ENCODE peak calls at places on chromosomes 6 and 20, in four cellular contexts. E is sigmoid colon, W is endodermal cell, N is OCI-LY7. P is an unnamed sample.

GRCh38 chr6:154549179-154549578 is 38.7 kb upstream of the CNKSR3 start:
- DNase-seq in E (no peak), W (no peak), N (no peak), P (no peak)

GRCh38 chr20:44402391-44403193 is 47.1 kb downstream of the HNF4A start:
- DNase-seq in E (no peak), W (no peak), N (no peak), P (no peak)

GRCh38 chr6:5091210-5091609 is 6.1 kb downstream of the PPP1R3G start:
- DNase-seq in E (no peak), W (no peak), N (no peak), P (no peak)

GRCh38 chr6:112216699-112217551 is 37.4 kb downstream of the LAMA4 start:
- DNase-seq in E (no peak), W (no peak), N (no peak), P (no peak)

GRCh38 chr20:21808863-21809664 is 103.6 kb downstream of the PAX1 start:
- DNase-seq in E (no peak), W (peak; percentile 92), N (peak; percentile 49), P (no peak)

GRCh38 chr6:132790450-132790849 is 8.0 kb downstream of the SLC18B1 start:
- DNase-seq in E (no peak), W (no peak), N (no peak), P (no peak)

GRCh38 chr20:35870541-35871307 is 83.6 kb downstream of the SCAND1 start:
- DNase-seq in E (no peak), W (no peak), N (no peak), P (no peak)

GRCh38 chr6:30722280-30723112 is 2.3 kb downstream of the TUBB start:
- DNase-seq in E (peak; percentile 89), W (peak; percentile 93), N (peak; percentile 79), P (peak; percentile 78)

GRCh38 chr6:43964659-43965570 is 162.3 kb downstream of the MRPL14 start:
- DNase-seq in E (no peak), W (peak; percentile 49), N (no peak), P (no peak)

GRCh38 chr20:32238483-32239425 is 31.1 kb downstream of the POFUT1 start:
- DNase-seq in E (no peak), W (peak; percentile 82), N (no peak), P (no peak)
- H3K27ac ChIP-seq in E (no peak overlapping the region), W (no peak overlapping the region), N (no peak overlapping the region), P (no peak overlapping the region)

GRCh38 chr20:5831539-5832237 is 81.5 kb downstream of the SHLD1 start:
- DNase-seq in E (no peak), W (no peak), N (no peak), P (no peak)

GRCh38 chr20:5827098-5827853 is 77.1 kb downstream of the SHLD1 start:
- DNase-seq in E (no peak), W (no peak), N (no peak), P (no peak)

GRCh38 chr20:5829241-5829809 is 79.1 kb downstream of the SHLD1 start:
- DNase-seq in E (no peak), W (no peak), N (no peak), P (no peak)

GRCh38 chr20:5825136-5825719 is 75.0 kb downstream of the SHLD1 start:
- DNase-seq in E (no peak), W (peak; percentile 54), N (no peak), P (no peak)

GRCh38 chr20:5827861-5828260 is 77.7 kb downstream of the SHLD1 start:
- DNase-seq in E (no peak), W (no peak), N (no peak), P (no peak)
- H3K27ac ChIP-seq in E (no peak overlapping the region), W (no peak overlapping the region), N (no peak overlapping the region), P (no peak overlapping the region)

DNA sequence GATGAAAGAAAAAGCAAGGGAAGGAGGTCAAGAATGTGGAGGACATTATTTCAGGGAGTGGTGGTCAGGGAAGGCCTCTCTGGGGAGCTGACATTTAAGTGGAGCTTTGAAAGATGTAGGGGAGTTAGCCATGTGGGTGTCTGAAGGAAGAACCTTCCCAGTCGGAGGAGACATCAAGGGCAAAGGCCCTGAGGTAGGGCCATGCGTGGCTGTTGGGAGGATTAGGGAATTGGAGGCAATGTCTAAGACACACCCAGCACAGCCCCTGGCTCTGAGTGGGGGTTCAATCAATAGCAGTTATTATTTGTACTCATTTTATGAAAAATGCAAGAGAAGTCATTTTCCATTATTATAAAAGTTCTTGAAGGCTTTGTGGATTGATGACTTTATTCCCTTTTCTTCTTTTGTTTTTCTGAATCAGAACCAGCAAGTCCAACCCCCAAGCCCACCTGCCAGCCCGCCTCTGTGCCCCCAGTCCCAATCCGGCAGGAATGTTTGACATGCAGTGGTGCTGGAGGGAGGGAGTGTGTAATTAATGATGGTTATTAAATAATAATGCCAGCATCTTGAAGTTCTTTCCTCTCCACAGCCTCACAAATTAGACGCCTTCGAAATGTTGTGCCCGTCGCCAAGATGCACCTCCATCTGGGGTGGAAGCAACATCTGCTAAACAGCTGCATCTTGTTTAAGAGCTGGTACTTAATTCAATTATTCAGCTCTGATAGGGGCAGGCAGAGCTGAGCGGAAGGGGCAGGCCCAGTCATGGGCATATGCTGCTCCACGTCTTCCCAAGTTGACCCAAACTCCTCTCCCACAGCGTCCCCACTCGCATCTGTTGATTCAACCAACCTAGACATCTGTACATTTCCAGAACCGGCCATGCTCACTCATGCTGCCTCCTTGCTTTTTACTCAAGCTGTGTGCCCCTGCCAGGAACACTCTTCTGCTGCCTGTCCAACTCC is 81.3 kb upstream of the SIRPA start:
- DNase-seq in E (no peak), W (peak; percentile 10), N (no peak), P (no peak)
- H3K27ac ChIP-seq in E (peak overlapping the region; percentile 58), W (no peak overlapping the region), N (no peak overlapping the region), P (no peak overlapping the region)

GRCh38 chr6:135244805-135245204 is 63.7 kb downstream of the MYB start:
- DNase-seq in E (no peak), W (no peak), N (no peak), P (no peak)
- H3K27ac ChIP-seq in E (no peak overlapping the region), W (no peak overlapping the region), N (no peak overlapping the region), P (no peak overlapping the region)

GRCh38 chr6:38077488-38078015 is 258.0 kb downstream of the ZFAND3 start:
- DNase-seq in E (no peak), W (no peak), N (no peak), P (no peak)

GRCh38 chr6:38079537-38079936 is 260.0 kb downstream of the ZFAND3 start:
- DNase-seq in E (no peak), W (no peak), N (no peak), P (no peak)

GRCh38 chr6:38080349-38080748 is 260.8 kb downstream of the ZFAND3 start:
- DNase-seq in E (no peak), W (no peak), N (no peak), P (no peak)

GRCh38 chr6:38078671-38079070 is 259.1 kb downstream of the ZFAND3 start:
- DNase-seq in E (no peak), W (no peak), N (no peak), P (no peak)

DNA sequence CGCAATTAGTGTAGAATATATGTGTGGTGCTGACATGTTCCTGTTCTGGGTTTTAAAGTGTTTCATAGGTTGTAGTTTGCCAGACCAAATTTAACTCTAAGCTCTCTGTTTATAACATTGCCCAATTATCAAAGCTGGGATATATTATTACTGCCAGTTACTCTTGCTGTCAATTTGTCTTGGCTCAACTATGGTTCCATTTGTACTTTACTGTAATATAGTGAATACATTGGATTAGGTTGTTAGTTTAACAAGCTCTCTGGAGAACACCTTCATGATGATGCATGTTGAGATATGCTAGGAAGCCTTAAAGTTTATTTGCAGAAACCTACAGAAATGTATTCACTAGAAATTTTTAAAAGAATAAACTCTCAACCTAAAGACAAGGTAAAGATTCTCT is 259.6 kb downstream of the ZFAND3 start:
- DNase-seq in E (no peak), W (no peak), N (no peak), P (no peak)
- H3K27ac ChIP-seq in E (no peak overlapping the region), W (no peak overlapping the region), N (no peak overlapping the region), P (no peak overlapping the region)

GRCh38 chr6:145093226-145093625 is 642.1 kb downstream of the EPM2A start:
- DNase-seq in E (no peak), W (no peak), N (no peak), P (no peak)

GRCh38 chr6:145087034-145087433 is 648.3 kb downstream of the EPM2A start:
- DNase-seq in E (no peak), W (no peak), N (no peak), P (no peak)

GRCh38 chr6:145092554-145092953 is 642.8 kb downstream of the EPM2A start:
- DNase-seq in E (no peak), W (no peak), N (no peak), P (no peak)

GRCh38 chr6:145091102-145091826 is 644.1 kb downstream of the EPM2A start:
- DNase-seq in E (no peak), W (no peak), N (no peak), P (no peak)

DNA sequence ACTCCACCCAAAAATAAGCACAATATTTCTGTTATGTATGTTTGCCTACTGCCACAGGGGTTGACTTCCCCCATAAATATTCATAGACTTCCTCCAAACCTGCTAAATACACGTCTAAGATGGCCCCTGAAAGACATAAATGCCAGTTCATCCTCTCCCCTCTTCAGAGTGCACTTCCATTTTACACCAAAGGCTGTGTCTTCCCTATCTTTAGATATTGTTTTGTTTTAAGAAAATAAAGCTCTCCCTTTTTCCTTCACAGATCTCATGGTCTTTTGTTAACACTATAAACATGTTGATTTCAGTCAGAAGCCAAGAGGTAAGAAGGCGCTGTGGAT is 643.5 kb downstream of the EPM2A start:
- DNase-seq in E (no peak), W (no peak), N (no peak), P (no peak)
- H3K27ac ChIP-seq in E (no peak overlapping the region), W (no peak overlapping the region), N (no peak overlapping the region), P (no peak overlapping the region)

GRCh38 chr6:142324111-142324510 is 22.3 kb downstream of the ADGRG6 start:
- DNase-seq in E (no peak), W (no peak), N (no peak), P (no peak)

GRCh38 chr6:142323377-142323776 is 21.6 kb downstream of the ADGRG6 start:
- DNase-seq in E (no peak), W (no peak), N (no peak), P (no peak)

GRCh38 chr6:142321451-142321850 is 19.6 kb downstream of the ADGRG6 start:
- DNase-seq in E (no peak), W (no peak), N (no peak), P (no peak)

GRCh38 chr6:142322066-142322465 is 20.3 kb downstream of the ADGRG6 start:
- DNase-seq in E (no peak), W (no peak), N (no peak), P (no peak)

GRCh38 chr6:142322504-142323198 is 20.8 kb downstream of the ADGRG6 start:
- DNase-seq in E (no peak), W (no peak), N (no peak), P (no peak)
- H3K27ac ChIP-seq in E (no peak overlapping the region), W (no peak overlapping the region), N (no peak overlapping the region), P (no peak overlapping the region)

P was measured in CD8-positive, alpha-beta T cell.